ENCODE peak calls at places on chromosomes 12 and 14, in four cellular contexts. One of them, this sample, is unnamed.
A peak's percentile ranks its signal among the peaks of the same experiment; 100 is the strongest.

GRCh38 chr12:124456652-124457152 is 110.7 kb downstream of the NCOR2 start:
- DNase-seq in lower lobe of right lung: peak; percentile 72
- DNase-seq in Panc1: no peak
- DNase-seq in upper lobe of right lung: no peak
- DNase-seq in this sample: no peak

GRCh38 chr12:116156614-116157013 is 120.9 kb downstream of the MED13L start:
- DNase-seq in lower lobe of right lung: no peak
- DNase-seq in Panc1: no peak
- DNase-seq in upper lobe of right lung: no peak
- DNase-seq in this sample: no peak

GRCh38 chr12:104729091-104729490 is 229.0 kb downstream of the SLC41A2 start:
- DNase-seq in lower lobe of right lung: no peak
- DNase-seq in Panc1: no peak
- DNase-seq in upper lobe of right lung: no peak
- DNase-seq in this sample: no peak

GRCh38 chr14:45679852-45680251 is 426.9 kb upstream of the MIS18BP1 start:
- DNase-seq in lower lobe of right lung: no peak
- DNase-seq in Panc1: no peak
- DNase-seq in upper lobe of right lung: no peak
- DNase-seq in this sample: peak; percentile 81

GRCh38 chr12:52285851-52286530 is 5.3 kb downstream of the KRT81 start:
- DNase-seq in lower lobe of right lung: no peak
- DNase-seq in Panc1: no peak
- DNase-seq in upper lobe of right lung: no peak
- DNase-seq in this sample: no peak

GRCh38 chr12:105978686-105979085 is 160.1 kb downstream of the NUAK1 start:
- DNase-seq in lower lobe of right lung: no peak
- DNase-seq in Panc1: no peak
- DNase-seq in upper lobe of right lung: no peak
- DNase-seq in this sample: no peak

GRCh38 chr12:76866726-76867125 is 12.1 kb downstream of the CSRP2 start:
- DNase-seq in lower lobe of right lung: no peak
- DNase-seq in Panc1: no peak
- DNase-seq in upper lobe of right lung: no peak
- DNase-seq in this sample: no peak

GRCh38 chr14:98684486-98684885 is 587.5 kb downstream of the BCL11B start:
- DNase-seq in lower lobe of right lung: no peak
- DNase-seq in Panc1: no peak
- DNase-seq in upper lobe of right lung: no peak
- DNase-seq in this sample: no peak

GRCh38 chr12:52247622-52248540 is 14.8 kb downstream of the KRT7 start:
- DNase-seq in lower lobe of right lung: no peak
- DNase-seq in Panc1: no peak
- DNase-seq in upper lobe of right lung: no peak
- DNase-seq in this sample: no peak

GRCh38 chr12:97151481-97151880 is 244.4 kb downstream of the NEDD1 start:
- DNase-seq in lower lobe of right lung: no peak
- DNase-seq in Panc1: no peak
- DNase-seq in upper lobe of right lung: no peak
- DNase-seq in this sample: no peak

GRCh38 chr12:58414398-58414871 is 473.1 kb downstream of the ATP23 start:
- DNase-seq in lower lobe of right lung: no peak
- DNase-seq in Panc1: no peak
- DNase-seq in upper lobe of right lung: no peak
- DNase-seq in this sample: no peak

GRCh38 chr14:29242755-29243340 is 476.3 kb downstream of the FOXG1 start:
- DNase-seq in lower lobe of right lung: no peak
- DNase-seq in Panc1: no peak
- DNase-seq in upper lobe of right lung: no peak
- DNase-seq in this sample: no peak

GRCh38 chr14:63991833-63992232 is 139.0 kb downstream of the SYNE2 start:
- DNase-seq in lower lobe of right lung: no peak
- DNase-seq in Panc1: no peak
- DNase-seq in upper lobe of right lung: no peak
- DNase-seq in this sample: no peak

GRCh38 chr14:63996016-63996415 is 143.2 kb downstream of the SYNE2 start:
- DNase-seq in lower lobe of right lung: no peak
- DNase-seq in Panc1: no peak
- DNase-seq in upper lobe of right lung: no peak
- DNase-seq in this sample: no peak

GRCh38 chr14:63995285-63995684 is 142.5 kb downstream of the SYNE2 start:
- DNase-seq in lower lobe of right lung: no peak
- DNase-seq in Panc1: no peak
- DNase-seq in upper lobe of right lung: no peak
- DNase-seq in this sample: no peak

GRCh38 chr14:63992858-63993257 is 140.1 kb downstream of the SYNE2 start:
- DNase-seq in lower lobe of right lung: no peak
- DNase-seq in Panc1: no peak
- DNase-seq in upper lobe of right lung: no peak
- DNase-seq in this sample: no peak

GRCh38 chr14:63993992-63994391 is 141.2 kb downstream of the SYNE2 start:
- DNase-seq in lower lobe of right lung: no peak
- DNase-seq in Panc1: no peak
- DNase-seq in upper lobe of right lung: no peak
- DNase-seq in this sample: no peak
- TF ChIP-seq CTCF in lower lobe of right lung: no peak
- TF ChIP-seq CTCF in Panc1: no peak
- TF ChIP-seq CTCF in upper lobe of right lung: peak; percentile 30
- TF ChIP-seq CTCF in this sample: no peak

GRCh38 chr14:32329690-32330290 is 692 bp downstream of the AKAP6 start:
- DNase-seq in lower lobe of right lung: no peak
- DNase-seq in Panc1: no peak
- DNase-seq in upper lobe of right lung: no peak
- DNase-seq in this sample: no peak

GRCh38 chr14:32332415-32333116 is 3.5 kb downstream of the AKAP6 start:
- DNase-seq in lower lobe of right lung: no peak
- DNase-seq in Panc1: no peak
- DNase-seq in upper lobe of right lung: no peak
- DNase-seq in this sample: no peak

GRCh38 chr14:32331227-32331597 is 2.1 kb downstream of the AKAP6 start:
- DNase-seq in lower lobe of right lung: no peak
- DNase-seq in Panc1: no peak
- DNase-seq in upper lobe of right lung: no peak
- DNase-seq in this sample: no peak

GRCh38 chr14:32329146-32329545 is at the start of gene AKAP6:
- DNase-seq in lower lobe of right lung: no peak
- DNase-seq in Panc1: no peak
- DNase-seq in upper lobe of right lung: no peak
- DNase-seq in this sample: no peak

GRCh38 chr14:32330356-32331226 is 1.5 kb downstream of the AKAP6 start:
- DNase-seq in lower lobe of right lung: no peak
- DNase-seq in Panc1: no peak
- DNase-seq in upper lobe of right lung: no peak
- DNase-seq in this sample: no peak
- H3K4me3 ChIP-seq in lower lobe of right lung: no peak overlapping the region
- H3K4me3 ChIP-seq in Panc1: no peak overlapping the region
- H3K4me3 ChIP-seq in upper lobe of right lung: no peak overlapping the region
- H3K4me3 ChIP-seq in this sample: no peak overlapping the region

DNA sequence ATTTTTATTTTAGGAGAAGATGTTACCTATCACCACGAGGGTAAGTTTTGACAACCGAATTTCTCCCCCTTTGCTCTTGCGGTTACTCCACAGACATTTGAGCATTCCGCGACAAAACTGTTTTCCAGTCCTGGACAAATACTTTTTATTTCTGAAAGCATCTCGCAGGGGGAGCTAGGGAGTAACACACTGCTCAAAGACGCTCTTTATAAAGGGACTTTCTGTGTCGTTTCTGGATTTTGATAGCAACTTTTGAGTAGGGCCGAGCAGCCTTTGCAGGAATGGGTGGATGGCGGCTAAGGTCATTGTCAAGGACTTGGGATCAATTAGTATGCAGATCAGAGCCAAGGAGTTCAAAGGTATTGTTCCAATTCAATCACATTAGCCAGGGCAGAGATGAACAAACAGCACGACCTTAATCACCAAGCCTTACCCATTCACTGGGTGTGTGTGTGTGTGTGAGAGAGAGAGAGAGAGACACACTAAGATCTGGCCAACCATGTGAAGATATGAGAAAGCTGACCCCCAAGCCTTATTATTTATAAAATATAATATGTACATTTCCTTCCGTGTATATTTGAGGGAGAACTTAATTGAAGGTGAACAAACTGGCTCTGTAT is 613.6 kb downstream of the VRK1 start:
- DNase-seq in lower lobe of right lung: no peak
- DNase-seq in Panc1: no peak
- DNase-seq in upper lobe of right lung: no peak
- DNase-seq in this sample: no peak
- TF ChIP-seq CTCF in lower lobe of right lung: no peak
- TF ChIP-seq CTCF in Panc1: peak; percentile 17
- TF ChIP-seq CTCF in upper lobe of right lung: no peak
- TF ChIP-seq CTCF in this sample: no peak

GRCh38 chr12:75634244-75635222 is 123.1 kb upstream of the KRR1 start:
- DNase-seq in lower lobe of right lung: no peak
- DNase-seq in Panc1: no peak
- DNase-seq in upper lobe of right lung: no peak
- DNase-seq in this sample: no peak

GRCh38 chr12:75632452-75632851 is 121.0 kb upstream of the KRR1 start:
- DNase-seq in lower lobe of right lung: no peak
- DNase-seq in Panc1: no peak
- DNase-seq in upper lobe of right lung: no peak
- DNase-seq in this sample: no peak

GRCh38 chr12:75633789-75634188 is 122.4 kb upstream of the KRR1 start:
- DNase-seq in lower lobe of right lung: no peak
- DNase-seq in Panc1: no peak
- DNase-seq in upper lobe of right lung: no peak
- DNase-seq in this sample: no peak

GRCh38 chr12:75630091-75630490 is 118.7 kb upstream of the KRR1 start:
- DNase-seq in lower lobe of right lung: no peak
- DNase-seq in Panc1: no peak
- DNase-seq in upper lobe of right lung: no peak
- DNase-seq in this sample: no peak

GRCh38 chr12:75631809-75632208 is 120.4 kb upstream of the KRR1 start:
- DNase-seq in lower lobe of right lung: no peak
- DNase-seq in Panc1: no peak
- DNase-seq in upper lobe of right lung: no peak
- DNase-seq in this sample: no peak
- H3K4me3 ChIP-seq in lower lobe of right lung: no peak overlapping the region
- H3K4me3 ChIP-seq in Panc1: no peak overlapping the region
- H3K4me3 ChIP-seq in upper lobe of right lung: no peak overlapping the region
- H3K4me3 ChIP-seq in this sample: no peak overlapping the region

DNA sequence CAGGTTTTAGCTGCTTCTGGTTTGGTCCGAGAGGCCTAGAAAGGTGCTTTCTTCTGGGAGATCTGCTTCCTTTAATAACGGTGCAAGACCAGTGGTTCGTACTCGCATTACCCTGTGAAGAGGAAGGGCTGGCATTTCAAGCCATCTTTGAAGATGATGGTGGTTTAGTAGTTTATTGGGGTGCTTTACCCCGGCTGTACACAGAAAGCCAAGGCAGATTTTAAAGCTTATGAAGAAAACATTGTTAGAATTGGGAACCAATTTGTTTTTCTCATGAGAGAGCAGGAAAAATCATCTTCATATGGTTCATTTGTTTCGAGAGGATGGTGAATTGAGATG is 3.6 kb downstream of the CCND2 start:
- DNase-seq in lower lobe of right lung: no peak
- DNase-seq in Panc1: no peak
- DNase-seq in upper lobe of right lung: no peak
- DNase-seq in this sample: no peak
- TF ChIP-seq CTCF in lower lobe of right lung: peak; percentile 13
- TF ChIP-seq CTCF in Panc1: peak; percentile 37
- TF ChIP-seq CTCF in upper lobe of right lung: peak; percentile 2
- TF ChIP-seq CTCF in this sample: no peak

This sample was measured in AG04449.